ENCODE peak calls at places on chromosomes 12 and 14, in four cellular contexts. S is fibroblast of mammary gland, D is neural progenitor cell, F is astrocyte of the cerebellum. J is an unnamed sample.

GRCh38 chr14:94625353-94625635 is 13.1 kb downstream of the SERPINA3 start:
- DNase-seq in S (no peak), D (no peak), F (no peak), J (no peak)

GRCh38 chr14:100524933-100525243 is 62.3 kb downstream of the BEGAIN start:
- DNase-seq in S (peak; percentile 21), D (peak; percentile 81), F (no peak), J (no peak)

GRCh38 chr12:46207644-46208043 is 61.2 kb downstream of the SLC38A1 start:
- DNase-seq in S (no peak), D (no peak), F (no peak), J (no peak)

GRCh38 chr12:57795354-57795753 is 12.8 kb downstream of the TSFM start:
- DNase-seq in S (no peak), D (no peak), F (no peak), J (no peak)

GRCh38 chr12:106106129-106106566 is 32.6 kb downstream of the NUAK1 start:
- DNase-seq in S (no peak), D (no peak), F (no peak), J (no peak)

GRCh38 chr14:89279649-89280232 is 137.3 kb downstream of the FOXN3 start:
- DNase-seq in S (no peak), D (no peak), F (no peak), J (no peak)

GRCh38 chr12:6213969-6214368 is 13.8 kb downstream of the CD9 start:
- DNase-seq in S (peak; percentile 61), D (no peak), F (no peak), J (no peak)

GRCh38 chr14:55434805-55435174 is 5.6 kb downstream of the TBPL2 start:
- DNase-seq in S (no peak), D (no peak), F (no peak), J (no peak)

GRCh38 chr12:57850924-57851323 is 4.4 kb upstream of the CTDSP2 start:
- DNase-seq in S (no peak), D (peak; percentile 17), F (no peak), J (no peak)

GRCh38 chr12:10363922-10364838 is 25.7 kb downstream of the KLRK1 start:
- DNase-seq in S (peak; percentile 45), D (peak; percentile 41), F (no peak), J (no peak)

GRCh38 chr12:79658221-79658620 is 32.5 kb downstream of the PAWR start:
- DNase-seq in S (peak; percentile 57), D (no peak), F (no peak), J (peak; percentile 47)

GRCh38 chr12:54579696-54580333 is 8.6 kb downstream of the PPP1R1A start:
- DNase-seq in S (peak; percentile 72), D (peak; percentile 87), F (peak; percentile 33), J (peak; percentile 32)

GRCh38 chr12:29796823-29797263 is 13.1 kb upstream of the TMTC1 start:
- DNase-seq in S (peak; percentile 94), D (peak; percentile 55), F (peak; percentile 94), J (peak; percentile 82)

GRCh38 chr12:64082866-64083268 is 139.2 kb downstream of the KICS2 start:
- DNase-seq in S (no peak), D (no peak), F (no peak), J (no peak)

GRCh38 chr14:105468621-105469241 is 5.9 kb upstream of the CRIP2 start:
- DNase-seq in S (no peak), D (no peak), F (no peak), J (no peak)

GRCh38 chr12:19850341-19851065 is 411.2 kb downstream of the AEBP2 start:
- DNase-seq in S (peak; percentile 33), D (no peak), F (peak; percentile 65), J (peak; percentile 30)

GRCh38 chr12:31732926-31733548 is 4.2 kb upstream of the AMN1 start:
- DNase-seq in S (peak; percentile 88), D (no peak), F (peak; percentile 63), J (no peak)

GRCh38 chr12:103505371-103506236 is 9.8 kb upstream of the C12orf42 start:
- DNase-seq in S (no peak), D (no peak), F (no peak), J (no peak)

GRCh38 chr14:68710776-68711175 is 82.1 kb downstream of the ZFP36L1 start:
- DNase-seq in S (no peak), D (no peak), F (no peak), J (no peak)

GRCh38 chr12:66965613-66966012 is 286.7 kb upstream of the GRIP1 start:
- DNase-seq in S (no peak), D (no peak), F (no peak), J (no peak)

GRCh38 chr12:46659844-46660243 is 166.0 kb downstream of the SLC38A4 start:
- DNase-seq in S (peak; percentile 26), D (no peak), F (no peak), J (no peak)

GRCh38 chr12:96347130-96347699 is 53.0 kb downstream of the CDK17 start:
- DNase-seq in S (no peak), D (no peak), F (no peak), J (no peak)

GRCh38 chr14:95141684-95142083 is 15.6 kb downstream of the DICER1 start:
- DNase-seq in S (no peak), D (no peak), F (no peak), J (no peak)

GRCh38 chr14:101961011-101961721 is 3.2 kb upstream of the DYNC1H1 start:
- DNase-seq in S (peak; percentile 80), D (peak; percentile 90), F (peak; percentile 57), J (peak; percentile 49)

GRCh38 chr14:101961746-101962502 is 2.4 kb upstream of the DYNC1H1 start:
- DNase-seq in S (no peak), D (no peak), F (no peak), J (no peak)

GRCh38 chr14:101959277-101959676 is 5.1 kb upstream of the DYNC1H1 start:
- DNase-seq in S (peak; percentile 37), D (no peak), F (no peak), J (no peak)

GRCh38 chr14:101958418-101959185 is 5.8 kb upstream of the DYNC1H1 start:
- DNase-seq in S (no peak), D (no peak), F (no peak), J (no peak)

DNA sequence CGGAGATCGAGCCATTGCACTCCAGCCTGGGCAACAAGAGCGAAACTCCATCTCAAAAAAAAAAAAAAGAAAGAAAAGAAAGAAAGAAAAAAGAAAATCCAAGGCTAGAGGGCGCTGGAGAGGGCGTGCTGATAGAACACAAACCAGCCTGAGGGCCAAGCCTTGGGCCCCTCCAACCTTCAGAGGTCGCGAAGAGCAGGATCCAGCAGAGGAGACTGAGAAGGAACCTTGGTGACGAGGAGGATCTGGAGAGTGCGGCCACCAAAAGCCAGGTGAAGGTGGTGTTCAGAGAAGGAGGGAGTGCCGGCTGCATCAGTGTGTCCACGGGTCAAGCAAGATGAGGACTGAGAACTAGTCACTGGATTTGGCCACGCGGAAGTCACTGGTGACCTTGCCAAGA is 4.1 kb upstream of the DYNC1H1 start:
- DNase-seq in S (peak; percentile 32), D (peak; percentile 51), F (no peak), J (no peak)
- TF ChIP-seq CTCF in S (peak; percentile 55), D (peak; percentile 56), F (peak; percentile 55), J (peak; percentile 42)

GRCh38 chr12:113370923-113371682 is 12.7 kb downstream of the PLBD2 start:
- DNase-seq in S (no peak), D (no peak), F (no peak), J (no peak)
- TF ChIP-seq CTCF in S (no peak), D (no peak), F (no peak), J (no peak)

DNA sequence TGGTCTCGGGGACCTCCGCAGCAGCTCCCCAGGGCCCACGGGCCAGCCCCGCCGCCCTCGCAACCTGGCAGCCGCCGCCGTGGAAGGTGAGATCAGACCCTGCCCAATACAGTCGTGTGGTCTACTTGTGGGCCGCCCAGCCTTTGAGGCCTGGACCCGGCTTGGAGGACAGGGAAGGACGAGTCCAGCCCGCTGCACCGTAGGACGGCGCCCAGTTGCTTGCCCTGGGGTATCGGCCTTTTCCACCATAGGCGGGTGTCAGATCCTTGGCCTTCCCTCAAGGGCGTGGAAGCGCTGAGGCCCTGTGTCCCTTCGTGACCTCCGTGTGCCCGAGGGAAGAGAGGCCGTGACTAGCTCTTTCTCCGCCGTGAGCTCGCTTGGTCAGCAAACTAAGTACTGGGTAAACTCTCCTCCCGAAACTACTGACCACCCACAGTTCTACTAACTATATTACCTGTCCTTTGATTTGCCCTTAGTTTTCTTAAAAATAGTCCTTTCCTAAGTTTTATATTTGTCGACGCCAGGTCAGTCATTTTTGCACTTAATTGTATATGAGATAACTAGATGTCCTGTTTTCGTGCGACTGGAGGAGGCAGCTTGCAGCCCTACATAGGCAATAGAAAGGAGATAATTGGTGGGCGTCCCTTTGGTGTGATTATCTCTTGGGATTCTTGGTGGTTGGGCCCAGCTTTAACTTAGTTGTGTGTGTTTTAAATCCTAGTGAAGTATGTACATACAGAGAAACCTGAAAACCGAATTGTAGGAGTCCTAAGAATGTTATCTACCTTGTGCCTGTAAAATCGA is 766 bp downstream of the SLC25A3 start:
- DNase-seq in S (no peak), D (peak; percentile 56), F (no peak), J (no peak)
- TF ChIP-seq CTCF in S (no peak), D (no peak), F (no peak), J (no peak)

GRCh38 chr14:54423991-54424390 is 17.2 kb downstream of the CNIH1 start:
- DNase-seq in S (no peak), D (no peak), F (no peak), J (no peak)

GRCh38 chr14:54424479-54424901 is 16.7 kb downstream of the CNIH1 start:
- DNase-seq in S (no peak), D (no peak), F (no peak), J (no peak)

GRCh38 chr14:54425068-54425467 is 16.1 kb downstream of the CNIH1 start:
- DNase-seq in S (no peak), D (no peak), F (no peak), J (no peak)

GRCh38 chr14:54425537-54426274 is 15.5 kb downstream of the CNIH1 start:
- DNase-seq in S (no peak), D (no peak), F (no peak), J (no peak)

DNA sequence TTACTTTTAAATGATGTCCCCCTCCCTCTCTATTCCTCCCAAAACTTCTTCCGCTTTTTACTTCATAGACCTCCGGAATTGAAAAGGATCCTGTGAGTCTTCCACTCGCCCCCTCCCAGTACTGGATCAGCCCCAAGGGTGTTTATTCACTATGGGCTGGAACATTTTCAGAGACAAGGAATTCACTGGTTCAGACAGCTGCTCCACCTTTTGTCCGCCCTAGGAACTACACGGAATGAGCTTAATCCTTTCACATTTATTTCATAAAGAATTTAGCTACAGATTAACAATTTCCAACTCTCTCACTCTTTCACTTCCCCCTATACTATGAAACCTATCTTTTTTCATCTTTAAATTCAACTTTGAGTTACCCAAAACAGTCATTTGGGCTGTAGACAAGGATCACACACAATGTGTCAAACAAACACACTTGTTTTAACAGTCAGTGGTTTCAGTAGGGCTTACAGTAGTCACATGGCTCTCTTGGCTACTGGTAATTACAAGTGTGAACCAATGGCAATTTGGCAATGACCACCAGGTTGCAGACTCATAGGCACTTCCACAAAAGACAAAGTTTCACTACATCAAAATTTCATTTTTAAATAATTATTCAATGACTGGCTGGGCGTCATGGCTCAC is 20.6 kb downstream of the CNIH1 start:
- DNase-seq in S (peak; percentile 67), D (peak; percentile 53), F (peak; percentile 36), J (no peak)
- TF ChIP-seq CTCF in S (peak; percentile 74), D (peak; percentile 64), F (peak; percentile 79), J (peak; percentile 70)

GRCh38 chr14:103854822-103855733 is 7.7 kb upstream of the PPP1R13B start:
- DNase-seq in S (no peak), D (peak; percentile 52), F (no peak), J (no peak)
- TF ChIP-seq CTCF in S (no peak), D (no peak), F (no peak), J (no peak)